ENCODE peak calls at places on chromosome 6, in seven cellular contexts. One of them, this sample, is unnamed.

GRCh38 chr6:136753624-136754023 is 38.7 kb downstream of the MAP3K5 start:
- DNase-seq in adrenal gland: no peak
- DNase-seq in ovary: no peak
- DNase-seq in IMR-90: no peak
- DNase-seq in lower leg skin: no peak
- DNase-seq in A549: no peak
- DNase-seq in HCT116: no peak
- DNase-seq in this sample: no peak

GRCh38 chr6:130625825-130626500 is 201.2 kb upstream of the SMLR1 start:
- DNase-seq in adrenal gland: no peak
- DNase-seq in ovary: no peak
- DNase-seq in IMR-90: peak
- DNase-seq in lower leg skin: no peak
- DNase-seq in A549: no peak
- DNase-seq in HCT116: peak
- DNase-seq in this sample: no peak

GRCh38 chr6:23106951-23107350 is 537.6 kb downstream of the HDGFL1 start:
- DNase-seq in adrenal gland: no peak
- DNase-seq in ovary: no peak
- DNase-seq in IMR-90: peak
- DNase-seq in lower leg skin: no peak
- DNase-seq in A549: no peak
- DNase-seq in HCT116: no peak
- DNase-seq in this sample: no peak

GRCh38 chr6:6654599-6655575 is 66.4 kb downstream of the LY86 start:
- DNase-seq in adrenal gland: no peak
- DNase-seq in ovary: no peak
- DNase-seq in IMR-90: no peak
- DNase-seq in lower leg skin: peak
- DNase-seq in A549: no peak
- DNase-seq in HCT116: no peak
- DNase-seq in this sample: no peak

GRCh38 chr6:165658395-165659058 is 4.5 kb downstream of the PDE10A start:
- DNase-seq in adrenal gland: no peak
- DNase-seq in ovary: no peak
- DNase-seq in IMR-90: no peak
- DNase-seq in lower leg skin: no peak
- DNase-seq in A549: no peak
- DNase-seq in HCT116: no peak
- DNase-seq in this sample: no peak

GRCh38 chr6:90296346-90297123 is at the start of gene BACH2:
- DNase-seq in adrenal gland: peak
- DNase-seq in ovary: peak
- DNase-seq in IMR-90: peak
- DNase-seq in lower leg skin: peak
- DNase-seq in A549: peak
- DNase-seq in HCT116: peak
- DNase-seq in this sample: peak

GRCh38 chr6:68211242-68211795 is 423.8 kb upstream of the ADGRB3 start:
- DNase-seq in adrenal gland: no peak
- DNase-seq in ovary: no peak
- DNase-seq in IMR-90: no peak
- DNase-seq in lower leg skin: no peak
- DNase-seq in A549: no peak
- DNase-seq in HCT116: no peak
- DNase-seq in this sample: no peak

GRCh38 chr6:75204959-75205775 is 686 bp downstream of the COL12A1 start:
- DNase-seq in adrenal gland: no peak
- DNase-seq in ovary: peak
- DNase-seq in IMR-90: peak
- DNase-seq in lower leg skin: no peak
- DNase-seq in A549: peak
- DNase-seq in HCT116: no peak
- DNase-seq in this sample: peak

GRCh38 chr6:5472583-5472982 is 211.3 kb downstream of the FARS2 start:
- DNase-seq in adrenal gland: no peak
- DNase-seq in ovary: no peak
- DNase-seq in IMR-90: no peak
- DNase-seq in lower leg skin: no peak
- DNase-seq in A549: no peak
- DNase-seq in HCT116: no peak
- DNase-seq in this sample: no peak

GRCh38 chr6:829646-830045 is 136.7 kb upstream of the EXOC2 start:
- DNase-seq in adrenal gland: no peak
- DNase-seq in ovary: no peak
- DNase-seq in IMR-90: no peak
- DNase-seq in lower leg skin: no peak
- DNase-seq in A549: no peak
- DNase-seq in HCT116: no peak
- DNase-seq in this sample: no peak

GRCh38 chr6:47209632-47210031 is 100.1 kb downstream of the TNFRSF21 start:
- DNase-seq in adrenal gland: no peak
- DNase-seq in ovary: no peak
- DNase-seq in IMR-90: peak
- DNase-seq in lower leg skin: no peak
- DNase-seq in A549: no peak
- DNase-seq in HCT116: no peak
- DNase-seq in this sample: no peak

GRCh38 chr6:149855040-149855654 is 9.0 kb downstream of the LRP11 start:
- DNase-seq in adrenal gland: no peak
- DNase-seq in ovary: no peak
- DNase-seq in IMR-90: peak
- DNase-seq in lower leg skin: no peak
- DNase-seq in A549: peak
- DNase-seq in HCT116: peak
- DNase-seq in this sample: no peak

GRCh38 chr6:102026649-102027048 is 633.1 kb downstream of the GRIK2 start:
- DNase-seq in adrenal gland: no peak
- DNase-seq in ovary: no peak
- DNase-seq in IMR-90: no peak
- DNase-seq in lower leg skin: no peak
- DNase-seq in A549: no peak
- DNase-seq in HCT116: no peak
- DNase-seq in this sample: no peak

GRCh38 chr6:130306377-130306776 is 59.4 kb upstream of the TMEM200A start:
- DNase-seq in adrenal gland: no peak
- DNase-seq in ovary: no peak
- DNase-seq in IMR-90: peak
- DNase-seq in lower leg skin: no peak
- DNase-seq in A549: no peak
- DNase-seq in HCT116: no peak
- DNase-seq in this sample: no peak

GRCh38 chr6:169166896-169167580 is 86.6 kb downstream of the THBS2 start:
- DNase-seq in adrenal gland: no peak
- DNase-seq in ovary: peak
- DNase-seq in IMR-90: no peak
- DNase-seq in lower leg skin: no peak
- DNase-seq in A549: no peak
- DNase-seq in HCT116: no peak
- DNase-seq in this sample: no peak

GRCh38 chr6:21610376-21610775 is 16.8 kb downstream of the SOX4 start:
- DNase-seq in adrenal gland: no peak
- DNase-seq in ovary: no peak
- DNase-seq in IMR-90: no peak
- DNase-seq in lower leg skin: no peak
- DNase-seq in A549: no peak
- DNase-seq in HCT116: no peak
- DNase-seq in this sample: no peak

GRCh38 chr6:48027704-48028435 is 83.1 kb downstream of the PTCHD4 start:
- DNase-seq in adrenal gland: no peak
- DNase-seq in ovary: no peak
- DNase-seq in IMR-90: no peak
- DNase-seq in lower leg skin: no peak
- DNase-seq in A549: no peak
- DNase-seq in HCT116: no peak
- DNase-seq in this sample: no peak

GRCh38 chr6:43985329-43985728 is 141.9 kb downstream of the MRPL14 start:
- DNase-seq in adrenal gland: no peak
- DNase-seq in ovary: no peak
- DNase-seq in IMR-90: no peak
- DNase-seq in lower leg skin: no peak
- DNase-seq in A549: no peak
- DNase-seq in HCT116: no peak
- DNase-seq in this sample: no peak

GRCh38 chr6:119350202-119351004 is 842 bp upstream of the MAN1A1 start:
- DNase-seq in adrenal gland: peak
- DNase-seq in ovary: no peak
- DNase-seq in IMR-90: peak
- DNase-seq in lower leg skin: peak
- DNase-seq in A549: no peak
- DNase-seq in HCT116: peak
- DNase-seq in this sample: no peak

GRCh38 chr6:33578588-33579011 is 1.5 kb downstream of the BAK1 start:
- DNase-seq in adrenal gland: no peak
- DNase-seq in ovary: no peak
- DNase-seq in IMR-90: no peak
- DNase-seq in lower leg skin: no peak
- DNase-seq in A549: no peak
- DNase-seq in HCT116: no peak
- DNase-seq in this sample: no peak

GRCh38 chr6:5373430-5373829 is 112.1 kb downstream of the FARS2 start:
- DNase-seq in adrenal gland: no peak
- DNase-seq in ovary: no peak
- DNase-seq in IMR-90: no peak
- DNase-seq in lower leg skin: no peak
- DNase-seq in A549: no peak
- DNase-seq in HCT116: no peak
- DNase-seq in this sample: no peak

GRCh38 chr6:35388772-35389352 is 46.5 kb downstream of the PPARD start:
- DNase-seq in adrenal gland: no peak
- DNase-seq in ovary: no peak
- DNase-seq in IMR-90: no peak
- DNase-seq in lower leg skin: no peak
- DNase-seq in A549: no peak
- DNase-seq in HCT116: no peak
- DNase-seq in this sample: no peak

GRCh38 chr6:57021086-57021720 is 25.3 kb upstream of the KIAA1586 start:
- DNase-seq in adrenal gland: no peak
- DNase-seq in ovary: no peak
- DNase-seq in IMR-90: peak
- DNase-seq in lower leg skin: no peak
- DNase-seq in A549: peak
- DNase-seq in HCT116: peak
- DNase-seq in this sample: no peak

DNA sequence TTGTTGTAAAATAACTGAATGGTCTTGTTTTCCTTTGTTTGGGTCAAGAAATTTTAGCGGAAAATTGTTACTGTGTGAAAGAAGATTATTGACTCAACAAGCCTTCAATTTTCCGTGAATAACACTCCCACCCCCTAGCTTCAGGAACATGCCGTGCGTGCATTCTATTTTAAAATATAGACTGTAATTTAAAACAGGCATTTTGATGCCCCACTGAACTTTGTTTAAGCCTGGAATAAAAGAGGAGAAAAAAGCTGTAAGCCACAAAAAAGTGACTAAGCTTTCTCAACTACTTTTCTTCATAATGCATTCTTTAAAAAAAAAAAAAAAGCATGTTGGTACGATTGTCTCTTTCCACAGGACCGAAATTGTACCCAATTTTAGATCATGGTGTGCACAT is 166.0 kb downstream of the ARID1B start:
- DNase-seq in adrenal gland: no peak
- DNase-seq in ovary: no peak
- DNase-seq in IMR-90: no peak
- DNase-seq in lower leg skin: no peak
- DNase-seq in A549: no peak
- DNase-seq in HCT116: no peak
- DNase-seq in this sample: no peak
- TF ChIP-seq CTCF in adrenal gland: no peak
- TF ChIP-seq CTCF in ovary: no peak
- TF ChIP-seq CTCF in IMR-90: no peak
- TF ChIP-seq CTCF in lower leg skin: no peak
- TF ChIP-seq CTCF in A549: no peak
- TF ChIP-seq CTCF in HCT116: no peak
- TF ChIP-seq CTCF in this sample: no peak

DNA sequence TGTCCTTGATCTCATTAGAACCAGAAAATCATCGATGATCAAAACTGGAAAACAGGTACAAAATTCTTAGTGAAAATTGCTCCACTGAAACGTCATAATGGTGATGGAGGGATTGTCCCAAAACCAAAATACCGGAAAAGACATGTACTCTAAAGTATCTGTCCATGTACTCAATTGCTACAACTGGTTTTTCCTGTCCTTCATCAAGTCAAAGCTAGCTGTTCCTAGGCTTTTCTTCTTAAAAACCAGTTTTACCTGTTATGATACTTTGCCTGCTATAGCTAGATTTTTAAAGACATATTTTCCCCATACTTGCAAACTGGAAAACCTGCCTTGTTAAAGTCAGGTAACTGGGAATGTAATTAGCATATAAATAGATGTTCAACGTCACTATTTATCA is 50.5 kb upstream of the LRRC1 start:
- DNase-seq in adrenal gland: no peak
- DNase-seq in ovary: no peak
- DNase-seq in IMR-90: no peak
- DNase-seq in lower leg skin: no peak
- DNase-seq in A549: no peak
- DNase-seq in HCT116: no peak
- DNase-seq in this sample: no peak
- TF ChIP-seq POLR2A in adrenal gland: no peak
- TF ChIP-seq POLR2A in ovary: no peak
- TF ChIP-seq POLR2A in IMR-90: no peak
- TF ChIP-seq POLR2A in lower leg skin: no peak
- TF ChIP-seq POLR2A in A549: no peak
- TF ChIP-seq POLR2A in HCT116: no peak
- TF ChIP-seq POLR2A in this sample: no peak

GRCh38 chr6:135382182-135382628 is 115.3 kb downstream of the AHI1 start:
- DNase-seq in adrenal gland: no peak
- DNase-seq in ovary: no peak
- DNase-seq in IMR-90: no peak
- DNase-seq in lower leg skin: no peak
- DNase-seq in A549: no peak
- DNase-seq in HCT116: no peak
- DNase-seq in this sample: no peak

GRCh38 chr6:135383297-135383696 is 114.2 kb downstream of the AHI1 start:
- DNase-seq in adrenal gland: no peak
- DNase-seq in ovary: no peak
- DNase-seq in IMR-90: peak
- DNase-seq in lower leg skin: no peak
- DNase-seq in A549: no peak
- DNase-seq in HCT116: no peak
- DNase-seq in this sample: no peak

GRCh38 chr6:135380793-135381192 is 116.7 kb downstream of the AHI1 start:
- DNase-seq in adrenal gland: no peak
- DNase-seq in ovary: no peak
- DNase-seq in IMR-90: no peak
- DNase-seq in lower leg skin: no peak
- DNase-seq in A549: no peak
- DNase-seq in HCT116: no peak
- DNase-seq in this sample: no peak

GRCh38 chr6:135385299-135385698 is 112.2 kb downstream of the AHI1 start:
- DNase-seq in adrenal gland: no peak
- DNase-seq in ovary: no peak
- DNase-seq in IMR-90: no peak
- DNase-seq in lower leg skin: no peak
- DNase-seq in A549: no peak
- DNase-seq in HCT116: no peak
- DNase-seq in this sample: no peak

GRCh38 chr6:135383766-135384165 is 113.8 kb downstream of the AHI1 start:
- DNase-seq in adrenal gland: no peak
- DNase-seq in ovary: no peak
- DNase-seq in IMR-90: no peak
- DNase-seq in lower leg skin: no peak
- DNase-seq in A549: no peak
- DNase-seq in HCT116: no peak
- DNase-seq in this sample: no peak
- TF ChIP-seq CTCF in adrenal gland: no peak
- TF ChIP-seq CTCF in ovary: no peak
- TF ChIP-seq CTCF in IMR-90: no peak
- TF ChIP-seq CTCF in lower leg skin: no peak
- TF ChIP-seq CTCF in A549: no peak
- TF ChIP-seq CTCF in HCT116: no peak
- TF ChIP-seq CTCF in this sample: no peak

GRCh38 chr6:9103876-9104521 is 668.7 kb upstream of the SLC35B3 start:
- DNase-seq in adrenal gland: no peak
- DNase-seq in ovary: no peak
- DNase-seq in IMR-90: no peak
- DNase-seq in lower leg skin: no peak
- DNase-seq in A549: no peak
- DNase-seq in HCT116: no peak
- DNase-seq in this sample: no peak
- TF ChIP-seq POLR2A in adrenal gland: no peak
- TF ChIP-seq POLR2A in ovary: no peak
- TF ChIP-seq POLR2A in IMR-90: no peak
- TF ChIP-seq POLR2A in lower leg skin: no peak
- TF ChIP-seq POLR2A in A549: no peak
- TF ChIP-seq POLR2A in HCT116: no peak
- TF ChIP-seq POLR2A in this sample: no peak

This sample was measured in tibial nerve.